ENCODE peak calls at places on chromosomes 4 and X, in four cellular contexts. P is lower leg skin, A is heart left ventricle, L is testis. B is an unnamed sample.

GRCh38 chrX:49838374-49838773 is 9.3 kb downstream of the PAGE4 start:
- DNase-seq in P (no peak), A (no peak), L (peak; percentile 29), B (no peak)

GRCh38 chrX:70219938-70220764 is 14.3 kb upstream of the AWAT1 start:
- DNase-seq in P (no peak), A (no peak), L (peak; percentile 31), B (peak; percentile 22)

GRCh38 chrX:78650906-78651437 is 8.2 kb downstream of the RTL3 start:
- DNase-seq in P (no peak), A (no peak), L (no peak), B (no peak)

GRCh38 chr4:48337726-48338125 is 3.6 kb upstream of the SLAIN2 start:
- DNase-seq in P (no peak), A (no peak), L (no peak), B (no peak)

GRCh38 chrX:5876984-5877655 is 351.5 kb downstream of the NLGN4X start:
- DNase-seq in P (no peak), A (peak; percentile 34), L (peak; percentile 23), B (no peak)

GRCh38 chr4:153113061-153113837 is 91.0 kb upstream of the TRIM2 start:
- DNase-seq in P (peak; percentile 58), A (no peak), L (no peak), B (no peak)

GRCh38 chr4:141140271-141141205 is 7.3 kb upstream of the RNF150 start:
- DNase-seq in P (no peak), A (no peak), L (peak; percentile 24), B (no peak)

GRCh38 chr4:2246384-2247127 is 4.6 kb upstream of the HAUS3 start:
- DNase-seq in P (peak; percentile 85), A (no peak), L (peak; percentile 11), B (peak; percentile 21)

GRCh38 chrX:129648514-129649267 is 6.1 kb downstream of the APLN start:
- DNase-seq in P (peak; percentile 34), A (no peak), L (no peak), B (no peak)

GRCh38 chr4:89071311-89071710 is 14.3 kb upstream of the FAM13A start:
- DNase-seq in P (no peak), A (no peak), L (no peak), B (no peak)

GRCh38 chrX:32176510-32176909 is 1034.8 kb downstream of the DMD start:
- DNase-seq in P (no peak), A (no peak), L (no peak), B (no peak)

GRCh38 chr4:131488772-131489171 is 1660.3 kb upstream of the PCDH10 start:
- DNase-seq in P (no peak), A (no peak), L (no peak), B (no peak)

GRCh38 chr4:153713840-153714239 is 29.8 kb downstream of the TLR2 start:
- DNase-seq in P (no peak), A (no peak), L (no peak), B (no peak)

GRCh38 chr4:81504685-81505598 is 33.2 kb upstream of the RASGEF1B start:
- DNase-seq in P (peak; percentile 96), A (peak; percentile 74), L (peak; percentile 63), B (no peak)

GRCh38 chrX:37765507-37765906 is 14.4 kb upstream of the CYBB start:
- DNase-seq in P (no peak), A (no peak), L (no peak), B (no peak)

GRCh38 chr4:185115827-185116232 is 27.2 kb upstream of the SLC25A4 start:
- DNase-seq in P (no peak), A (peak; percentile 87), L (peak; percentile 91), B (peak; percentile 85)

GRCh38 chrX:112587194-112587593 is 92.5 kb downstream of the LHFPL1 start:
- DNase-seq in P (no peak), A (no peak), L (no peak), B (no peak)

GRCh38 chrX:112760697-112761096 is 79.9 kb downstream of the AMOT start:
- DNase-seq in P (no peak), A (no peak), L (no peak), B (no peak)

GRCh38 chr4:18214656-18215055 is 193.1 kb upstream of the LCORL start:
- DNase-seq in P (no peak), A (no peak), L (no peak), B (no peak)

GRCh38 chr4:21885241-21885640 is 63.3 kb downstream of the KCNIP4 start:
- DNase-seq in P (no peak), A (no peak), L (no peak), B (no peak)

GRCh38 chrX:74781507-74782034 is 143.7 kb downstream of the NEXMIF start:
- DNase-seq in P (no peak), A (no peak), L (no peak), B (no peak)

GRCh38 chr4:138851626-138852443 is 163.7 kb upstream of the NOCT start:
- DNase-seq in P (no peak), A (no peak), L (no peak), B (no peak)

GRCh38 chr4:169243808-169244207 is 26.9 kb downstream of the SH3RF1 start:
- DNase-seq in P (no peak), A (no peak), L (no peak), B (no peak)

GRCh38 chr4:16496501-16496900 is 270.2 kb upstream of the TAPT1 start:
- DNase-seq in P (no peak), A (no peak), L (no peak), B (no peak)

GRCh38 chr4:40231464-40231863 is 34.6 kb downstream of the RHOH start:
- DNase-seq in P (no peak), A (no peak), L (no peak), B (no peak)

GRCh38 chr4:108443585-108443984 is 176.8 kb upstream of the RPL34 start:
- DNase-seq in P (no peak), A (no peak), L (no peak), B (no peak)

GRCh38 chr4:83125738-83126141 is 11.2 kb upstream of the PLAC8 start:
- DNase-seq in P (no peak), A (no peak), L (no peak), B (no peak)

DNA sequence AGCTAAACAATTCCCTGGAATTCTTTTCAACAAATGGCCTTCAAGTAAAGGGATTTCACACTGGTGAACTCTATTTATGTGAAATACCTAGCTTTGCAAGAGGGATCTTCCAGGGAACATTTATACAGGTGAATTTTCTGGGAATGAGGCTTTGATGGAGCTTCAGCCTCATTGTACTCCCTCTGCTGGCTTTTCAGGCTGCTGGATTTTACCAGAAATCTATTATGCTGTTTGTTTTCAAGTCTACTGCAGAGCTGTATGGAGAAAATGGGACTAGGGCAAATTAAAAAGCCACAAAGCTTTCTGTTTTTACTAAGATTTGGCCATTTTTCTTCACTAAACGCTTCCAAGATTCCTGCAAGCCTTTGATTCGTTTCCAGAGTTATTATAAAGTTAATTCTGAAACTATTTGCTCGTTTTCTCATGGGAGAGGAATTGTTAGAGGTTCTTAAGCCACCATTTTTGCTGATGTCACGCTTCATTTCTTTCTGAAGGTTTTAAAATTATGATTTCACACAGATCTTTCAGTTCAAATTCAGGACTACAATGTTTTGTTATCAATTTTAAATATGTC is 31.6 kb downstream of the KDM6A start:
- DNase-seq in P (no peak), A (no peak), L (no peak), B (no peak)
- TF ChIP-seq CTCF in P (no peak), A (no peak), L (no peak), B (no peak)

DNA sequence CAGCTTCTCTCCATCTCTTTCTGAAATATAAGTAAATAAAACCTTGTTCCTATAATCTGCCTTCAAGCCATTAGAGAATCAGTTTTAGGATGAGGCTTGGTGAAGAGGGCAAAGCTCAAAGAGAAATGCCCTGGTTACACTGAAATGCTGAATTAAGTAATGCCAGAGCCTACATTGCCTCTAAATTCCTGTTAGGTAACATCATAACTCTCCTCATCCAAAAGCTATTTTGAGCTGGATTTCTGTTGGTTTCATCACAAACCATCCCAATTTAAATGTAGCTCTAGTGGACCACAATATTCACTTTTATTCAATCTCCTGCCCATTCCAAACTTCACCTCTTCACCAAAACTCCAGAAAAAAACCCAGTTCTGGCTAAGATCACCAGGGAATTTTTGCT is 1319.7 kb upstream of the TENM3 start:
- DNase-seq in P (no peak), A (no peak), L (no peak), B (no peak)
- TF ChIP-seq POLR2A in P (no peak), A (no peak), L (no peak), B (no peak)

GRCh38 chr4:5399790-5400421 is 308.5 kb downstream of the EVC2 start:
- DNase-seq in P (no peak), A (no peak), L (peak; percentile 22), B (no peak)
- TF ChIP-seq CTCF in P (no peak), A (peak; percentile 52), L (peak; percentile 30), B (no peak)

GRCh38 chrX:46547857-46548256 is 2.6 kb upstream of the ZNF674 start:
- DNase-seq in P (no peak), A (no peak), L (no peak), B (no peak)

GRCh38 chrX:46545111-46546005 is at the start of gene ZNF674:
- DNase-seq in P (peak; percentile 97), A (peak; percentile 95), L (peak; percentile 92), B (peak; percentile 91)

GRCh38 chrX:46551494-46552128 is 6.4 kb upstream of the ZNF674 start:
- DNase-seq in P (no peak), A (no peak), L (no peak), B (no peak)

GRCh38 chrX:46553935-46554334 is 8.7 kb upstream of the ZNF674 start:
- DNase-seq in P (no peak), A (no peak), L (no peak), B (no peak)

GRCh38 chrX:46549914-46550313 is 4.7 kb upstream of the ZNF674 start:
- DNase-seq in P (no peak), A (no peak), L (no peak), B (no peak)
- TF ChIP-seq POLR2A in P (no peak), A (no peak), L (no peak), B (no peak)

DNA sequence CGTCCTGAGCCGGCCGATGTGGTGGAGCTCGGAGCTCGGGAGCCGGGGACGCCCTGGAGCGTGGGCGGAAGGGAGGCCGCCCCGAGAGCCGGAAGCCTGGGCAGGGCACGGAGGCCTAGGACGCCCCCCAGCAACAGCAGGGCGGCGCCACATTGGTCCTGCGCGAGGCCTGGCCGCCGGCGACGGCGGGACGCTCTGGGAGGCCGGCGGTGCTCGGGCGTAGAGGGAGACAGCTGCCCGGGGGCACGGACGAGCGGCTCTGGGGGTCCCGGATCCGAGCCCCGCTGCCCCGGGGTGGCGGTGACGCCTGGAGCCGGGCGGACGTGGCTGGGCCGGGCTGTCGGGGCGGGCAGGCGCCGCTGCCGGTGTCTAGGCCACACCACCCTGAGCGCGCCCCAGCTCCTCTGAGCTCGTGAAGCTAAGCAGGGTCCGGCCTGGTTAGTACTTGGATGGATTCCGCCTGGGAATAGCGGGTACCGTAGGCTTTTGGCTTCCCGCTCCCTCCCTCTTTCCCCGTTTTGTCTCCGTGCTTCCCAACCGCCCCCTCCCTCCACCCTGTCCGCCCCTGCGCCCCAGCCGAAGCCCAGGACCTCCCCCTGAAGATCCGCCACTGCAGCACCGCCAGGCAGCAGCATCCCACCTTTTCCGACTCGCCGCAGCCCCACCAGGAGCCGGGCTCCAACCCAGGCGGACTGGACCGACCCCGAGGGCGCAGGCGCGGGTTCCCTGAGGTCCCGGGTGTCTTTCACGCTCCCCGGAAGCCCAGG is 12.1 kb downstream of the FRG2 start:
- DNase-seq in P (peak; percentile 79), A (no peak), L (no peak), B (no peak)
- TF ChIP-seq CTCF in P (no peak), A (no peak), L (no peak), B (no peak)